ENCODE peak calls at places on chromosomes 1 and 21, in six cellular contexts. M, R, N, Q, S and E are unnamed samples.

GRCh38 chr1:33426906-33427305 is 4.0 kb downstream of the PHC2 start:
- DNase-seq in S (no peak), N (no peak), M (no peak), Q (no peak), R (no peak), E (no peak)

GRCh38 chr1:156122519-156123355 is 8.2 kb downstream of the LMNA start:
- DNase-seq in M (peak; percentile 38), N (peak; percentile 64), S (no peak), Q (no peak), R (no peak), E (peak; percentile 94)

GRCh38 chr1:203180611-203181330 is 5.1 kb upstream of the MYBPH start:
- DNase-seq in M (no peak), R (no peak), N (no peak), S (no peak), Q (peak; percentile 68), E (no peak)

GRCh38 chr1:24952413-24952841 is 22.4 kb upstream of the RUNX3 start:
- DNase-seq in R (no peak), Q (no peak), M (no peak), S (no peak), N (no peak), E (peak; percentile 61)

GRCh38 chr1:112507896-112508241 is 896 bp upstream of the WNT2B start:
- DNase-seq in M (peak; percentile 78), Q (no peak), N (peak; percentile 60), R (no peak), S (no peak), E (no peak)

GRCh38 chr1:115116511-115116910 is 27.2 kb upstream of the TSPAN2 start:
- DNase-seq in R (no peak), N (no peak), M (no peak), Q (no peak), S (no peak), E (no peak)

GRCh38 chr1:116567790-116568667 is 2.8 kb downstream of the CD58 start:
- DNase-seq in R (no peak), M (no peak), N (no peak), S (no peak), Q (peak; percentile 42), E (no peak)

GRCh38 chr1:151175910-151176309 is at the start of gene TMOD4:
- DNase-seq in R (no peak), M (no peak), Q (no peak), N (peak; percentile 46), S (no peak), E (peak; percentile 19)

GRCh38 chr1:24379733-24380315 is 33.8 kb downstream of the STPG1 start:
- DNase-seq in M (no peak), N (peak; percentile 43), R (no peak), Q (no peak), S (no peak), E (peak; percentile 27)

GRCh38 chr1:3676581-3677410 is 24.5 kb downstream of the TP73 start:
- DNase-seq in R (no peak), Q (no peak), M (no peak), N (no peak), S (no peak), E (no peak)

GRCh38 chr1:156101880-156102279 is 12.6 kb upstream of the LMNA start:
- DNase-seq in S (no peak), Q (no peak), N (no peak), R (no peak), M (no peak), E (peak; percentile 38)

GRCh38 chr1:214584805-214585766 is 17.9 kb upstream of the CENPF start:
- DNase-seq in S (peak; percentile 40), N (peak; percentile 60), R (no peak), M (no peak), Q (peak; percentile 69), E (peak; percentile 73)

GRCh38 chr1:189851806-189852367 is 625.8 kb downstream of the BRINP3 start:
- DNase-seq in N (no peak), Q (no peak), M (no peak), R (no peak), S (no peak), E (no peak)

GRCh38 chr1:187692799-187693198 is 864.0 kb downstream of the PLA2G4A start:
- DNase-seq in N (no peak), S (no peak), Q (no peak), R (no peak), M (no peak), E (no peak)

GRCh38 chr1:75539230-75540116 is 71.4 kb downstream of the SLC44A5 start:
- DNase-seq in Q (no peak), N (no peak), M (no peak), R (no peak), S (no peak), E (peak; percentile 51)

GRCh38 chr21:16908087-16908486 is 604.8 kb upstream of the CXADR start:
- DNase-seq in N (no peak), S (no peak), M (no peak), R (no peak), Q (no peak), E (no peak)

GRCh38 chr1:56572334-56573050 is 6.9 kb downstream of the PLPP3 start:
- DNase-seq in Q (peak; percentile 53), N (no peak), R (no peak), S (no peak), M (no peak), E (no peak)

GRCh38 chr1:154808909-154809262 is 61.2 kb downstream of the KCNN3 start:
- DNase-seq in S (no peak), M (no peak), N (no peak), Q (no peak), R (no peak), E (peak; percentile 45)

GRCh38 chr1:14143777-14144176 is 443.8 kb downstream of the PRDM2 start:
- DNase-seq in R (no peak), N (no peak), S (no peak), M (no peak), Q (no peak), E (no peak)

GRCh38 chr1:246608616-246609376 is 42.5 kb downstream of the CNST start:
- DNase-seq in R (peak; percentile 5), S (peak; percentile 56), N (peak; percentile 86), Q (no peak), M (no peak), E (peak; percentile 98)

GRCh38 chr1:228101994-228102790 is 933 bp downstream of the C1orf35 start:
- DNase-seq in Q (peak; percentile 60), N (peak; percentile 65), S (no peak), M (peak; percentile 78), R (no peak), E (peak; percentile 47)

GRCh38 chr1:39694026-39694425 is 2.8 kb upstream of the HPCAL4 start:
- DNase-seq in R (no peak), N (no peak), Q (no peak), S (no peak), M (no peak), E (no peak)

GRCh38 chr1:55833452-55834160 is 618.4 kb upstream of the USP24 start:
- DNase-seq in N (peak; percentile 65), R (no peak), Q (no peak), S (no peak), M (no peak), E (peak; percentile 24)

GRCh38 chr1:108016451-108016920 is 51.5 kb upstream of the VAV3 start:
- DNase-seq in S (no peak), M (no peak), R (no peak), Q (no peak), N (peak; percentile 21), E (peak; percentile 82)

GRCh38 chr1:199868777-199869176 is 158.7 kb upstream of the NR5A2 start:
- DNase-seq in R (no peak), M (no peak), Q (no peak), N (no peak), S (no peak), E (no peak)